ENCODE peak calls at places on chromosome 10, in six cellular contexts. F is CD8-positive, alpha-beta T cell; Y is GM13976; V is psoas muscle; R is neural progenitor cell; M is endothelial cell of umbilical vein. H is an unnamed sample.

GRCh38 chr10:52335665-52336064 is 21.6 kb downstream of the DKK1 start:
- DNase-seq in Y (no peak), M (peak; percentile 51), R (no peak), F (no peak), V (no peak), H (no peak)

GRCh38 chr10:22229756-22230330 is 12.0 kb upstream of the EBLN1 start:
- DNase-seq in M (peak; percentile 59), Y (no peak), R (no peak), V (no peak), F (no peak), H (no peak)

GRCh38 chr10:7937315-7937945 is 117.1 kb upstream of the GATA3 start:
- DNase-seq in F (no peak), Y (no peak), V (no peak), M (no peak), R (no peak), H (no peak)

GRCh38 chr10:66627156-66627555 is 298.7 kb upstream of the LRRTM3 start:
- DNase-seq in Y (peak; percentile 10), F (no peak), V (no peak), R (peak; percentile 45), M (no peak), H (no peak)

GRCh38 chr10:15169555-15170407 is 1.3 kb upstream of the NMT2 start:
- DNase-seq in V (peak; percentile 49), M (peak; percentile 54), F (peak; percentile 39), R (peak; percentile 7), Y (no peak), H (no peak)

GRCh38 chr10:109987413-109987812 is 20.4 kb upstream of the ADD3 start:
- DNase-seq in Y (no peak), R (no peak), M (peak; percentile 37), V (no peak), F (no peak), H (no peak)

GRCh38 chr10:120789292-120789691 is 61.9 kb upstream of the WDR11 start:
- DNase-seq in F (no peak), V (no peak), Y (no peak), M (no peak), R (no peak), H (no peak)

GRCh38 chr10:71666607-71667373 is 52.8 kb downstream of the C10orf105 start:
- DNase-seq in F (no peak), M (no peak), V (no peak), Y (no peak), R (peak; percentile 52), H (peak; percentile 37)

GRCh38 chr10:112588225-112588990 is 141.4 kb downstream of the VTI1A start:
- DNase-seq in R (no peak), F (no peak), Y (no peak), M (no peak), V (no peak), H (no peak)

GRCh38 chr10:89221919-89222318 is 14.8 kb upstream of the CH25H start:
- DNase-seq in F (no peak), V (no peak), M (no peak), Y (no peak), R (no peak), H (no peak)

GRCh38 chr10:89228962-89229361 is 21.8 kb upstream of the CH25H start:
- DNase-seq in F (no peak), R (no peak), V (no peak), M (no peak), Y (no peak), H (no peak)

GRCh38 chr10:89219512-89220218 is 12.5 kb upstream of the CH25H start:
- DNase-seq in V (no peak), M (no peak), F (no peak), Y (no peak), R (no peak), H (no peak)

GRCh38 chr10:89228136-89228535 is 21.0 kb upstream of the CH25H start:
- DNase-seq in R (no peak), M (no peak), F (no peak), V (no peak), Y (no peak), H (no peak)

DNA sequence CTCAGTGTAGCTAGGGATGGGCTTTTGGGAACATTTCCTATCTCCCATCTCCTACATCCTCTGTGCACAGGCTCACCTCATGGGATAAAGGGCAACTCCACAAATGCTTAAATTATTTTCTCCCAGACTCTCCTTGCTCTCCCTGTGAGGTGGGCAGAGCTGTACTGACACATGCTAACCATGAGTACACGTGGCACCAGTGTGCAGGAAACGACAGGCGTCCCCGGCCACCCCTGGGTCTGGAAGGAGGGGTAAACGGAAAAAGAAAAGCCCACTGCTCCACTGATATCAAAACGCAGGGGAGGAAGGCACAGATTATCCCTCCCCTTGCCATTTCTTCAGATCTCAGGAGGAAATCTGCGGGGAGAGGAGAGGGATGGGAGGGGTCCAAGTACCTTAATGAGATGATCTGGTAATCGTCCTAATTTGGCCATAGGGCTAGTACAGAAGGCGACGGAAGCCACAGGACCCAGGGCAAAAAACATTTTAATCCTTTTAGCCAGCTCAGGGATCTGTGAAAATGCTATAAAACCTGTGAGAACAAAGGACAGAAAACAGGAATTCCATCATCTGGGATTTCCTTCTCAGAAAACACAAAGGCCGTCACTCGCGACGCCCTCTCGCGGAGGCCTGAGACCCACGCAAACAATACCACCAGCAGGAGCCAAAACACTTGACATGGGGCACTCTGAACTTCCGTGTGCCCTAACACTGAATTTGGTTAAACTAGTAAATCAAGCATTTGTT is 17.8 kb upstream of the CH25H start:
- DNase-seq in V (no peak), F (no peak), R (peak; percentile 77), Y (no peak), M (peak; percentile 88), H (no peak)
- TF ChIP-seq CTCF in V (peak; percentile 20), F (no peak), R (peak; percentile 44), Y (no peak), M (peak; percentile 46), H (peak; percentile 24)

GRCh38 chr10:123862421-123863188 is 29.0 kb downstream of the CPXM2 start:
- DNase-seq in V (no peak), R (no peak), F (no peak), Y (no peak), M (no peak), H (no peak)

GRCh38 chr10:123865350-123865749 is 26.3 kb downstream of the CPXM2 start:
- DNase-seq in V (no peak), Y (no peak), R (no peak), F (no peak), M (no peak), H (no peak)

GRCh38 chr10:123863189-123863580 is 28.4 kb downstream of the CPXM2 start:
- DNase-seq in M (no peak), Y (no peak), F (no peak), V (no peak), R (no peak), H (no peak)

GRCh38 chr10:123864923-123865322 is 26.7 kb downstream of the CPXM2 start:
- DNase-seq in F (no peak), V (no peak), M (no peak), Y (no peak), R (no peak), H (no peak)

DNA sequence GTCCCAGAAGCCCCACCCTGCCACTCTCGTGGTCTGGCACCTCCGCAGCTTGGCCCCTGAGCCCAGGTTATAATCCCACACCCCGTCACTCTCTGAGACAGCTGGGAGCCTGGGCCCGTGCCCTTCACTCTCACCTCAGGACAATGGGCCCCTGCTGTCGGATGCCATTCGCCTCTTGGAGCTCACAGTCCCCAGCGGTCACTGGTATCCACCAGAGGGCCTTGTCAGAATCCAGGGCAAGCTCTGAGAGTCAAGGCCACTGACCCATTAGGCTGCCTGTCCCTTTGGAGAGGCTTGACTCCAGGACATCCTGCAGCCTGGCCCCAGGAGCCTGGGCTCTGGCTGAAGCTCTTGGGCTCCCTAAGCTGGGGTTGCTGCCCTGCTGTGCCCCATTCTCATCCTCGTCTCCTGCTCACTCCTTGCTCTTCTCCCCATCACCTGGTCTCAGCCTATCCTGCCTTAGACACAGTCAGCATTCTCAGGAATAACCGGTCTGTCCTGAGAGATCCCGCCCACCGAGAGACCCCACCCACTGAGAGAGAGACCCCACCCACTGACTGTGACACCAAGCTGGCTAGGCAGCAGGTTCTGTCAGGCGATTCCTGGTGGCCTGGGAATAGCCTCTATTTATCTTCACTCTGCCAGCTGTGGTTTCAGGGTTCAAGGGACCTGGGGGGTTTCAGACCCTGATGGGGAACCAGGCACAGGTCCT is 27.7 kb downstream of the CPXM2 start:
- DNase-seq in V (no peak), M (no peak), R (no peak), F (no peak), Y (no peak), H (no peak)
- TF ChIP-seq CTCF in V (no peak), M (no peak), R (no peak), F (no peak), Y (no peak), H (no peak)

GRCh38 chr10:63266337-63267327 is 133.5 kb downstream of the NRBF2 start:
- DNase-seq in M (peak; percentile 52), Y (no peak), F (no peak), R (peak; percentile 8), V (no peak), H (no peak)

GRCh38 chr10:63268139-63268797 is 135.1 kb downstream of the NRBF2 start:
- DNase-seq in F (no peak), R (peak; percentile 57), V (no peak), M (no peak), Y (no peak), H (no peak)

GRCh38 chr10:63265646-63266207 is 132.6 kb downstream of the NRBF2 start:
- DNase-seq in R (no peak), F (no peak), Y (no peak), V (no peak), M (no peak), H (no peak)

GRCh38 chr10:63267414-63268138 is 134.4 kb downstream of the NRBF2 start:
- DNase-seq in M (peak; percentile 89), Y (no peak), F (no peak), R (peak; percentile 43), V (no peak), H (no peak)

GRCh38 chr10:63268798-63269503 is 135.8 kb downstream of the NRBF2 start:
- DNase-seq in M (peak; percentile 98), R (peak; percentile 89), F (peak; percentile 55), Y (peak; percentile 69), V (peak; percentile 84), H (peak; percentile 68)
- TF ChIP-seq CTCF in M (peak; percentile 23), R (no peak), F (peak; percentile 23), Y (no peak), V (peak; percentile 47), H (no peak)

GRCh38 chr10:79202188-79203013 is 133.6 kb downstream of the ZMIZ1 start:
- DNase-seq in F (peak; percentile 7), Y (peak; percentile 69), V (no peak), R (peak; percentile 71), M (peak; percentile 55), H (peak; percentile 65)
- TF ChIP-seq CTCF in F (peak; percentile 22), Y (peak; percentile 62), V (peak; percentile 27), R (peak; percentile 68), M (peak; percentile 84), H (peak; percentile 55)

DNA sequence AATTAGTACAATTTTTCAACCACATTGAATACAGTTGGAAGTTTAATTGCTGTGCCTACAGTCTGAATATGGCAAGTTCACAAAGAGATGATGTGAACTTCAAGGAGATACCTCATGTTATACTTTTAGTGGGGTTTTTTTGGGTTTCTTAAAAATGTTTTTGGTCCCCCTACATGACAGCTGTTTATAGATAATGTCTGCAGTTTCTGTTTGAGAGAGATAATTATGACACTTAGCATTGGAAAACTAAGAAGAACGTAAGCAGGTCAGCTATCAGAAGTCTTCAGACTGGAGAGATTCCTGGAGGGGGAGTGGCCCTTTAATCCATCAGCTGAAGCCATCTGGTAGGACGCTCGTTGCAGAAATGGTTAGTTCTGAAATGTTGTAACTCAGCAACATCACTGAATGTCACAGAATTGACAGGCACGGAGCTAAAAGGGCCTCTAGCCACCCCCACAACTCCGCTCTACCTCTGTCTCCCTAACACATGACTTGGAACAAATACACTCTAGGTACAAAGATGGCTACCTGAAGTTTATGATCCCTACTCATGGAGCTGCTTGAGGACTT is 29.0 kb downstream of the TIMM23 start:
- DNase-seq in V (no peak), Y (no peak), M (no peak), F (no peak), R (no peak), H (no peak)
- TF ChIP-seq CTCF in V (no peak), Y (no peak), M (no peak), F (no peak), R (no peak), H (no peak)

H was measured in GM10248.